ENCODE peak calls at places on chromosome 6, in ten cellular contexts. Z is AG04450, R is psoas muscle, B is mesothelial cell of epicardium, X is AG09309, C is H9, V is HepG2, M is lower leg skin, D is tibial artery, O is GM13976. F is an unnamed sample.

GRCh38 chr6:113299526-113299925 is 557.6 kb upstream of the MARCKS start:
- DNase-seq in Z (no peak), R (no peak), B (no peak), X (no peak), C (no peak), V (no peak), M (no peak), D (no peak), O (no peak), F (no peak)

GRCh38 chr6:90241229-90241873 is 55.3 kb downstream of the BACH2 start:
- DNase-seq in Z (no peak), R (no peak), B (no peak), X (no peak), C (no peak), V (no peak), M (no peak), D (no peak), O (no peak), F (no peak)

GRCh38 chr6:33983721-33984465 is 162.0 kb downstream of the GRM4 start:
- DNase-seq in Z (no peak), R (no peak), B (no peak), X (no peak), C (peak), V (no peak), M (peak), D (peak), O (no peak), F (no peak)

GRCh38 chr6:159946912-159947311 is 22.0 kb upstream of the IGF2R start:
- DNase-seq in Z (no peak), R (no peak), B (no peak), X (no peak), C (no peak), V (no peak), M (no peak), D (no peak), O (no peak), F (no peak)

GRCh38 chr6:139124887-139125672 is 9.8 kb upstream of the HECA start:
- DNase-seq in Z (no peak), R (peak), B (no peak), X (no peak), C (peak), V (peak), M (peak), D (no peak), O (peak), F (no peak)

GRCh38 chr6:105263685-105264298 is 84.0 kb upstream of the POPDC3 start:
- DNase-seq in Z (no peak), R (no peak), B (no peak), X (no peak), C (no peak), V (no peak), M (no peak), D (no peak), O (no peak), F (no peak)

GRCh38 chr6:2872417-2873358 is 30.4 kb downstream of the SERPINB9 start:
- DNase-seq in Z (no peak), R (no peak), B (no peak), X (no peak), C (no peak), V (no peak), M (no peak), D (no peak), O (no peak), F (no peak)

GRCh38 chr6:121274896-121275295 is 59.4 kb downstream of the TBC1D32 start:
- DNase-seq in Z (no peak), R (no peak), B (no peak), X (no peak), C (no peak), V (no peak), M (no peak), D (no peak), O (no peak), F (no peak)

GRCh38 chr6:16759181-16759645 is 2.0 kb downstream of the ATXN1 start:
- DNase-seq in Z (no peak), R (no peak), B (no peak), X (no peak), C (no peak), V (no peak), M (no peak), D (no peak), O (no peak), F (no peak)

GRCh38 chr6:46781478-46782378 is 11.5 kb upstream of the MEP1A start:
- DNase-seq in Z (peak), R (no peak), B (no peak), X (peak), C (no peak), V (peak), M (no peak), D (no peak), O (peak), F (peak)

GRCh38 chr6:151869345-151869744 is 61.9 kb downstream of the ESR1 start:
- DNase-seq in Z (no peak), R (no peak), B (no peak), X (no peak), C (no peak), V (no peak), M (no peak), D (no peak), O (no peak), F (no peak)

GRCh38 chr6:2478200-2478599 is 232.8 kb upstream of the GMDS start:
- DNase-seq in Z (no peak), R (no peak), B (no peak), X (no peak), C (no peak), V (no peak), M (no peak), D (no peak), O (no peak), F (no peak)

GRCh38 chr6:99711302-99711701 is 104.7 kb downstream of the PRDM13 start:
- DNase-seq in Z (no peak), R (no peak), B (no peak), X (no peak), C (no peak), V (no peak), M (no peak), D (no peak), O (no peak), F (no peak)

GRCh38 chr6:135423649-135424128 is 73.9 kb downstream of the AHI1 start:
- DNase-seq in Z (peak), R (no peak), B (no peak), X (peak), C (no peak), V (peak), M (no peak), D (no peak), O (peak), F (no peak)

GRCh38 chr6:98769546-98769945 is 64.8 kb upstream of the POU3F2 start:
- DNase-seq in Z (no peak), R (no peak), B (no peak), X (no peak), C (peak), V (peak), M (no peak), D (no peak), O (no peak), F (no peak)

GRCh38 chr6:75424610-75425548 is 68.7 kb downstream of the FILIP1 start:
- DNase-seq in Z (no peak), R (no peak), B (no peak), X (no peak), C (no peak), V (no peak), M (no peak), D (no peak), O (no peak), F (no peak)

GRCh38 chr6:136582702-136583471 is 32.7 kb upstream of the MAP7 start:
- DNase-seq in Z (peak), R (no peak), B (no peak), X (peak), C (no peak), V (peak), M (no peak), D (no peak), O (peak), F (no peak)

GRCh38 chr6:117440558-117441525 is 15.1 kb upstream of the ROS1 start:
- DNase-seq in Z (no peak), R (no peak), B (no peak), X (peak), C (no peak), V (no peak), M (no peak), D (no peak), O (no peak), F (no peak)

GRCh38 chr6:125791151-125791819 is 525 bp downstream of the NCOA7 start:
- DNase-seq in Z (no peak), R (no peak), B (no peak), X (no peak), C (peak), V (peak), M (no peak), D (peak), O (peak), F (no peak)

GRCh38 chr6:158963020-158963808 is 36.8 kb downstream of the RSPH3 start:
- DNase-seq in Z (no peak), R (no peak), B (no peak), X (no peak), C (no peak), V (no peak), M (no peak), D (no peak), O (no peak), F (no peak)

GRCh38 chr6:144349690-144350132 is 64.6 kb downstream of the UTRN start:
- DNase-seq in Z (no peak), R (no peak), B (no peak), X (no peak), C (no peak), V (peak), M (no peak), D (no peak), O (no peak), F (no peak)

GRCh38 chr6:3163248-3163594 is 5.9 kb upstream of the TUBB2A start:
- DNase-seq in Z (no peak), R (peak), B (no peak), X (no peak), C (no peak), V (no peak), M (no peak), D (no peak), O (no peak), F (no peak)

GRCh38 chr6:9399916-9400315 is 964.6 kb upstream of the SLC35B3 start:
- DNase-seq in Z (no peak), R (no peak), B (no peak), X (no peak), C (no peak), V (peak), M (no peak), D (no peak), O (no peak), F (no peak)

GRCh38 chr6:148471624-148472494 is 129.2 kb downstream of the SASH1 start:
- DNase-seq in Z (no peak), R (no peak), B (no peak), X (no peak), C (no peak), V (no peak), M (no peak), D (no peak), O (no peak), F (no peak)

GRCh38 chr6:130377371-130377770 is 11.6 kb downstream of the TMEM200A start:
- DNase-seq in Z (no peak), R (no peak), B (no peak), X (no peak), C (no peak), V (no peak), M (no peak), D (no peak), O (no peak), F (no peak)

GRCh38 chr6:128275030-128275429 is 245.4 kb downstream of the PTPRK start:
- DNase-seq in Z (peak), R (no peak), B (no peak), X (no peak), C (no peak), V (no peak), M (no peak), D (no peak), O (no peak), F (no peak)

GRCh38 chr6:103215835-103216234 is 1643.9 kb downstream of the HACE1 start:
- DNase-seq in Z (no peak), R (no peak), B (no peak), X (no peak), C (no peak), V (no peak), M (no peak), D (no peak), O (no peak), F (no peak)

GRCh38 chr6:56938634-56939294 is 16.1 kb upstream of the BEND6 start:
- DNase-seq in Z (peak), R (no peak), B (no peak), X (peak), C (no peak), V (peak), M (no peak), D (peak), O (no peak), F (no peak)

GRCh38 chr6:161142957-161143296 is 130.9 kb downstream of the AGPAT4 start:
- DNase-seq in Z (no peak), R (no peak), B (no peak), X (no peak), C (no peak), V (no peak), M (peak), D (no peak), O (no peak), F (no peak)

GRCh38 chr6:133547136-133547535 is 306.0 kb downstream of the EYA4 start:
- DNase-seq in Z (no peak), R (no peak), B (no peak), X (no peak), C (no peak), V (no peak), M (no peak), D (no peak), O (no peak), F (no peak)

GRCh38 chr6:97947841-97948240 is 664.8 kb upstream of the MMS22L start:
- DNase-seq in Z (no peak), R (no peak), B (no peak), X (no peak), C (no peak), V (peak), M (no peak), D (no peak), O (no peak), F (no peak)

DNA sequence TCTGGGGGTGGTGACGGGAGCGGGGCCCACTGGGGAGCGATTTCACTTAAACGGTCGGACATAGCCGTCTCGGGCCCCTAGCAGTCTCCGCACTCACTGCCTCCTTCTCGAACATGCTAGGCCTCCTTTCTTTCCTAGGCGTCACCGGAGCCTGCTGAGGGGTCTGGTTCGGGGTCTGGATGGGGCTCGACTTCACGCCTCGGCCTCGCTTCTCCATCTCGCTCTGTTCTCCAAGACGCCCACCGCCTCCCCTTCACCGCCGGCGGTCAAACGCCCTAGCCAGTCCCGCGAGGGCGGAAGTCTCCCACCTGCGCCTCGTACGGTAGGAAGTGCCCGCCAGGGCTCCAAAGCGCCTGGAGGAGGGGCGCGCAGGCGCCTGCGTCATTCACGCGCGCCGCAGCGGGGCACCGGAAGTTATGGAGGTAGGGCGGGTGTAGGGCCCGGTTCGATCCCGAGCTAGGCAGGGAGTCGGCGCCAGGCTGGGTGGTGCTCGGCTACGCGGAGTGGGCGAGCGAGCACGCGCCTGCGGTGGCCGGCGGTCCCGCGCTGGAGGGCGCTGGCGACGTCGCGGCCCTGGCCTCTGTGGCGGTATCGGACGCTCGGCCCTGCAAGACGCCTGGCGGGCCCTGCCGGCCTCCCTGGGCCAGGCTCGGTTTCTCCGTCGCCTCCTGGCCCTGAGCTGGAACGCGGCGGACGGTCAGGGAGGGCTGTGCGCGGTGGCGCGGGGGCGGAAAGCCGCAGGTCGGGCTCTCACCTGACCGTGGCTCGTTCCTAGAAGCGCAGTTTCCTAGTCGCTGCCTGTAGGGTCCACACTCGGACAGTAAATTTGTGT is at the start of the genes DYNLT2 and ERMARD:
- DNase-seq in Z (peak), R (peak), B (peak), X (peak), C (peak), V (peak), M (peak), D (peak), O (peak), F (peak)
- TF ChIP-seq CTCF in Z (peak), R (peak), B (peak), X (no peak), C (peak), V (peak), M (no peak), D (peak), O (no peak), F (peak)

GRCh38 chr6:162736933-162737332 is 9.2 kb downstream of the PACRG start:
- DNase-seq in Z (no peak), R (no peak), B (no peak), X (no peak), C (no peak), V (no peak), M (no peak), D (no peak), O (no peak), F (no peak)
- TF ChIP-seq CTCF in Z (no peak), R (peak), B (no peak), X (no peak), C (no peak), V (peak), M (no peak), D (peak), O (no peak), F (no peak)

GRCh38 chr6:93927731-93928130 is 508.4 kb upstream of the EPHA7 start:
- DNase-seq in Z (no peak), R (no peak), B (no peak), X (no peak), C (no peak), V (no peak), M (no peak), D (no peak), O (no peak), F (no peak)

DNA sequence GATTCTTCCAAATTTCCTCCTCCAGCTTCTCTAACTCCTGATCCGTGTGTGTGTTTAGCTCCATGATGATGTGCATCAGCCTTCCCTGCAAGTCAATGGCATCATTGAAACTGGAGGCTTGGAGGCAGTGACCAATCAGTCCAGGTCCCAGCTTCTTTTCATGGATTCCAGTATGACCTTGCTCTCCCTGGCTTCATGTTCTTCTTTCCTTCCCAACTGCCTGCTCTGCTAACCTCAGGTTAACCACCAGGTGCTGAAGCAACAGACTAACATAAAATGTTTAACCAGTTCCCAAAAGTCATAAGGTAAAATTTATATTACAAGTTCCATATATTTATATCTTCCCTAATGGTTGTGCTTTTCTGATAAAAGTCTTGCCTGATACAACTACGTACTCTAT is 512.8 kb upstream of the EPHA7 start:
- DNase-seq in Z (no peak), R (no peak), B (no peak), X (no peak), C (peak), V (no peak), M (no peak), D (no peak), O (no peak), F (no peak)
- TF ChIP-seq CTCF in Z (no peak), R (no peak), B (no peak), X (no peak), C (peak), V (no peak), M (no peak), D (no peak), O (no peak), F (no peak)

DNA sequence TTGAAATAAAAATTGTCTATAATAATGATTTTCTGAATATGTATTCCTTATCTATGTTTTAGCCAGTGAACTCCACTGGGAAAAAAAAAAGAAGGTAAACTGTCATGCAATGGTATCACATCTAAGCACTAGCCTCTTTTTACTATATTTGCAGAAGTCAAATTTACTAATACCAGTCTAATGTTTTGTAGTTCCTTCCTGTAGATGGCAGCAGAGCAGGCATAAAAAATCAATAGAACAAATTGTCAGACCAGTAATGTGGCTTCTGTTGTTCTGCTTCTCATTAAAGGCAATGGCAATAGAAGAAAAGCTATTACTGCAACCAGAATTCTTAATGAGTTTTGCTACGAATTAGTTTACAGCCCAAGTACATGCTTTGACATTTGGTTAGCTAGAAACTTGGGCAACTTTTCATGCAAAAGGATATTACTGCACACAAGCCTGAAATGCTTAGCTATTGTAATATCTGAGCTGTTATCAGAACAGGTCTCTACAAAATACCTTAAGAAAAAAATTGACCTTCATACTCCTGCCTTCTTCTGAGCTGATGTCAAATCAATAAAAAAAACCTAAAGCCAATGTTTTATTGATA is 476.9 kb downstream of the KHDRBS2 start:
- DNase-seq in Z (no peak), R (no peak), B (no peak), X (no peak), C (no peak), V (peak), M (no peak), D (no peak), O (peak), F (no peak)
- TF ChIP-seq CTCF in Z (no peak), R (peak), B (peak), X (peak), C (peak), V (peak), M (no peak), D (peak), O (no peak), F (peak)

GRCh38 chr6:146543211-146543939 is at the start of gene RAB32:
- DNase-seq in Z (peak), R (peak), B (peak), X (peak), C (peak), V (peak), M (peak), D (peak), O (peak), F (peak)
- TF ChIP-seq CTCF in Z (peak), R (peak), B (peak), X (peak), C (peak), V (peak), M (no peak), D (peak), O (peak), F (peak)

DNA sequence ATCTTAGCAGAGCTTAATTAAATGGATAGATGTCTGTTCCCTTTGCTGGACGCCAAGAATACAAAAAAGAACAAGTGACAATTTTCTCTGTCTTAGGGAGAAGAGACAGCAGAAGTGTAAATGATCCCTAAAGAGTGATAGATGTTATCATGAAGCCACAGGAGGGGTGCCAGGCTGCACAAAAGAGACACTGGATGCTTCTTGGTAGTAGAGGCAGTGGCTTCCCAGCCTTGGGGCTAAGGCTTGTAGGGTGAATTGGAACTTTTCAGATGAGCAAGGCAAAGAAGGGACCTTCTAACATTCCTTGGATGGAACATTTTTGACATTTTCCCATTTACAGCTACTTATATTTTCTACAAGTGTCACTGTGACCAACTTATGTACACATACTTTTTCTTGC is 58.0 kb downstream of the CCN2 start:
- DNase-seq in Z (no peak), R (no peak), B (no peak), X (no peak), C (no peak), V (no peak), M (no peak), D (no peak), O (no peak), F (no peak)
- TF ChIP-seq CTCF in Z (no peak), R (no peak), B (no peak), X (no peak), C (no peak), V (no peak), M (no peak), D (no peak), O (no peak), F (no peak)

GRCh38 chr6:100796049-100796823 is 84.9 kb downstream of the ASCC3 start:
- DNase-seq in Z (no peak), R (no peak), B (no peak), X (no peak), C (no peak), V (no peak), M (no peak), D (no peak), O (no peak), F (no peak)
- TF ChIP-seq CTCF in Z (no peak), R (no peak), B (no peak), X (no peak), C (no peak), V (no peak), M (no peak), D (no peak), O (peak), F (no peak)